ENCODE peak calls at places on chromosome 1, in four cellular contexts. O, X, S and J are unnamed samples. For H3K36me3, the result is how much of the 10 kb centered on the place peaks cover.

GRCh38 chr1:181396171-181396670 is 87.1 kb upstream of the CACNA1E start:
- DNase-seq in S (no peak), X (no peak), O (peak), J (no peak)

GRCh38 chr1:187383366-187383765 is 554.6 kb downstream of the PLA2G4A start:
- DNase-seq in S (no peak), O (no peak), X (peak), J (no peak)

GRCh38 chr1:153946622-153947246 is at the start of gene DENND4B:
- DNase-seq in O (peak), X (peak), S (peak), J (peak)

GRCh38 chr1:110068646-110069301 is 1.7 kb downstream of the ALX3 start:
- DNase-seq in S (no peak), O (peak), X (no peak), J (no peak)

GRCh38 chr1:22600071-22600816 is 36.2 kb upstream of the C1QA start:
- DNase-seq in S (no peak), X (no peak), O (no peak), J (no peak)

GRCh38 chr1:16073490-16074104 is at the start of gene FAM131C:
- DNase-seq in S (no peak), O (peak), X (no peak), J (no peak)

GRCh38 chr1:178034676-178035075 is 59.2 kb upstream of the RASAL2 start:
- DNase-seq in O (no peak), X (no peak), S (no peak), J (no peak)

GRCh38 chr1:180615493-180616290 is 16.1 kb upstream of the XPR1 start:
- DNase-seq in X (no peak), S (no peak), O (no peak), J (peak)

GRCh38 chr1:205438213-205439158 is 16.6 kb upstream of the LEMD1 start:
- DNase-seq in O (no peak), X (peak), S (peak), J (peak)

DNA sequence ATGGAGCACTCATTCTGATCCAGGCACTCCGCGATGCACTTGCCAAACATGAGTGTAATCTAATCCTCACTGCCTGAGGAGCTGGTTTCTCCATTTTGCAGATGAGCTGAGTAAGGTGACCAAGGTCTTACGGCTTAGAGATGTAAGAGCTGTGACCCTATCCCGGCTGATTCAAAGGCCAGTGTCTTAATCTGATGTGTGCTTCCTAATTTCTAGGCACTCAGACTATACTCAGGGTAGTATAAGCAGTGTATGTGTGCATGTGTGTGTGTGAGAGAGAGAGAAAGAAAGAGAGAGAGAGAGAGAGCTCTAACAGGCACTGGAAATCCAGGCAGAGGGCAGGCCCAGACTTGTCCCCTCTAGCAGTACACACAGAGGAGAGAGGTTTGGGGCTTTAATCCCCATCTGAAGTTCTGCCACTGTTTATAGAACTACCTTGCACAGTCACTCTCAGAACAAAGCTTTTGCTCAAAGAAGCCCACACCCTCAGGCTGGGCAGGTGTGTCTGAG is 188.2 kb downstream of the ZBTB18 start:
- DNase-seq in S (no peak), O (peak), X (no peak), J (peak)
- H3K27ac ChIP-seq in S (no peak), O (no peak), X (no peak), J (no peak)

GRCh38 chr1:41622402-41622801 is 137.9 kb upstream of the EDN2 start:
- DNase-seq in X (no peak), S (no peak), O (no peak), J (peak)
- H3K36me3 ChIP-seq in X (under half), S (under half), O (under half), J (under half)

GRCh38 chr1:89121641-89122040 is 4.3 kb downstream of the GBP2 start:
- DNase-seq in S (no peak), X (no peak), O (no peak), J (no peak)

GRCh38 chr1:89126602-89127001 is 688 bp upstream of the GBP2 start:
- DNase-seq in O (no peak), X (no peak), S (no peak), J (peak)

GRCh38 chr1:89130716-89131115 is 4.8 kb upstream of the GBP2 start:
- DNase-seq in S (no peak), O (no peak), X (no peak), J (no peak)

GRCh38 chr1:89126234-89126580 is 293 bp upstream of the GBP2 start:
- DNase-seq in O (no peak), S (no peak), X (no peak), J (no peak)

DNA sequence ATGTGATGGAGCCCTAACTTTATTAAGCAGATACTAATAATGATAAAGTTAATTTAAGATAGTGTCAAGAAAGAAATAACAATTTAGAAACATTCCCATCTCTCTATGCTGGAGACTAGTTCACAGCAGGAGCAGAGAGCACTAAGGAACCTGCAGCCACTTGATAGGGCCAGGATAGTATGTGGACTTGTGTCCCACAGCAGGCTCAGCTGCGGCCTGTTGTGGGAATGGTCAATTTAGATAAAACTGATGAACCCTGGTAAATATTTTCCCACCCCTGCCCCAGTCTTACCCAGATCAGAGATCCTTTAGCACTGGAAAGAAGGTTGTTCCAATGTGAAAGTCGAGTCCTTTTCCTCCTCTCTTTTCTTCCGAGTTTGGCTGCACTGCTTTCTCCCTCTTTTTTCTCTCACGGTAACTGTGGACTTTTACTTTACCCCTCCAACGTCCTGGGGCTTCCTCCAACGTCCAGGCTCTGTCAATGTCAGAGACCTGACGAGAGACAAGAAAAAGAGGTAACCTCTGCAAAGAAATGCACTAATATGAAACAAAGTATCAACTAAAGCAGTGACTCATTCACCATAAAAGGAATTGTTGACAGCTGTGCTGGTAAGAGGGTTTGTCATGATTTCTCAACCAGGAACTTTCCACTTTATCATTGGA is at the start of gene GBP2:
- DNase-seq in O (peak), S (no peak), X (peak), J (peak)
- H3K27ac ChIP-seq in O (peak), S (peak), X (no peak), J (no peak)

DNA sequence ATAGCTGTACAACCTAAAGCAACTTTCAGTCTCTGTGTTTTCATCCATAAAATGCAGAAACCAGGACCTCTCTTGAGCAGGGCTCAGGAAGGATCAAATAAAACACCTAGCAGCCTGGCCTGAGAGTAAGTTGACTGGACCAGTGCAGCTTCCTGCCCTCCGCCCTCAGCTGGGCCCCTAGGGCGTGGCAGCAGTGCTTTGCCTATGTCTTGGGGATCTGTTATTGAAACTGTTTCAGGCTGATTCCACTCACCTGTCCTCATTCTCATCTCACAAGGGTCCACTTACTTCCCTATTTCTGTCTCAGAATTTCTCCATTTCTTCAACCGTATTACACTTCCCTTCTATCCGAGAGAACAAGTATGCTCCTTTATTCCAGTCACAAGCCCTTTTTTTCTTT is 17.3 kb downstream of the LRRC42 start:
- DNase-seq in S (no peak), X (no peak), O (no peak), J (no peak)
- H3K36me3 ChIP-seq in S (under half), X (under half), O (under half), J (under half)